ENCODE peak calls at places on chromosome 19, in nine cellular contexts. Z is tibial artery, Y is HAP-1, Q is ovary, D is ascending aorta, L is lower lobe of right lung, N is Karpas-422, K is A549, V is heart right ventricle. T is an unnamed sample. For H3K4me1, the result is how much of the 10 kb centered on the place peaks cover.

GRCh38 chr19:50969413-50969760 is at the start of gene KLK6:
- DNase-seq in Z (no peak), Y (no peak), Q (no peak), D (no peak), L (no peak), N (no peak), K (no peak), V (no peak), T (no peak)

GRCh38 chr19:6952956-6953355 is 65.6 kb downstream of the ADGRE1 start:
- DNase-seq in Z (no peak), Y (no peak), Q (no peak), D (no peak), L (no peak), N (no peak), K (no peak), V (no peak), T (no peak)

GRCh38 chr19:39553082-39553652 is 13.2 kb upstream of the EID2 start:
- DNase-seq in Z (no peak), Y (no peak), Q (no peak), D (no peak), L (no peak), N (no peak), K (no peak), V (no peak), T (no peak)

GRCh38 chr19:54473983-54474382 is 887 bp upstream of the CDC42EP5 start:
- DNase-seq in Z (peak), Y (no peak), Q (no peak), D (no peak), L (no peak), N (no peak), K (no peak), V (no peak), T (no peak)

GRCh38 chr19:40756502-40757110 is 5.6 kb downstream of the SNRPA start:
- DNase-seq in Z (no peak), Y (no peak), Q (no peak), D (no peak), L (no peak), N (no peak), K (no peak), V (no peak), T (no peak)

GRCh38 chr19:55158848-55159793 is 1.6 kb upstream of the TNNI3 start:
- DNase-seq in Z (no peak), Y (no peak), Q (no peak), D (no peak), L (no peak), N (peak), K (peak), V (peak), T (no peak)

GRCh38 chr19:9991425-9992191 is 18.7 kb downstream of the COL5A3 start:
- DNase-seq in Z (no peak), Y (no peak), Q (no peak), D (no peak), L (no peak), N (no peak), K (no peak), V (no peak), T (no peak)

GRCh38 chr19:19425170-19425875 is 19.8 kb downstream of the GATAD2A start:
- DNase-seq in Z (no peak), Y (no peak), Q (no peak), D (no peak), L (no peak), N (no peak), K (no peak), V (no peak), T (no peak)

GRCh38 chr19:41934849-41935374 is 6.7 kb upstream of the ERFL start:
- DNase-seq in Z (no peak), Y (peak), Q (peak), D (no peak), L (peak), N (peak), K (peak), V (peak), T (no peak)

GRCh38 chr19:33132425-33132824 is 511 bp downstream of the WDR88 start:
- DNase-seq in Z (no peak), Y (no peak), Q (no peak), D (no peak), L (no peak), N (no peak), K (peak), V (no peak), T (no peak)

GRCh38 chr19:2237869-2238153 is 1.2 kb downstream of the SF3A2 start:
- DNase-seq in Z (no peak), Y (no peak), Q (no peak), D (no peak), L (no peak), N (no peak), K (no peak), V (no peak), T (no peak)
- H3K4me1 ChIP-seq in Z (half or more), Y (under half), Q (under half), D (under half), L (half or more), N (under half), K (under half), V (half or more), T (under half)

DNA sequence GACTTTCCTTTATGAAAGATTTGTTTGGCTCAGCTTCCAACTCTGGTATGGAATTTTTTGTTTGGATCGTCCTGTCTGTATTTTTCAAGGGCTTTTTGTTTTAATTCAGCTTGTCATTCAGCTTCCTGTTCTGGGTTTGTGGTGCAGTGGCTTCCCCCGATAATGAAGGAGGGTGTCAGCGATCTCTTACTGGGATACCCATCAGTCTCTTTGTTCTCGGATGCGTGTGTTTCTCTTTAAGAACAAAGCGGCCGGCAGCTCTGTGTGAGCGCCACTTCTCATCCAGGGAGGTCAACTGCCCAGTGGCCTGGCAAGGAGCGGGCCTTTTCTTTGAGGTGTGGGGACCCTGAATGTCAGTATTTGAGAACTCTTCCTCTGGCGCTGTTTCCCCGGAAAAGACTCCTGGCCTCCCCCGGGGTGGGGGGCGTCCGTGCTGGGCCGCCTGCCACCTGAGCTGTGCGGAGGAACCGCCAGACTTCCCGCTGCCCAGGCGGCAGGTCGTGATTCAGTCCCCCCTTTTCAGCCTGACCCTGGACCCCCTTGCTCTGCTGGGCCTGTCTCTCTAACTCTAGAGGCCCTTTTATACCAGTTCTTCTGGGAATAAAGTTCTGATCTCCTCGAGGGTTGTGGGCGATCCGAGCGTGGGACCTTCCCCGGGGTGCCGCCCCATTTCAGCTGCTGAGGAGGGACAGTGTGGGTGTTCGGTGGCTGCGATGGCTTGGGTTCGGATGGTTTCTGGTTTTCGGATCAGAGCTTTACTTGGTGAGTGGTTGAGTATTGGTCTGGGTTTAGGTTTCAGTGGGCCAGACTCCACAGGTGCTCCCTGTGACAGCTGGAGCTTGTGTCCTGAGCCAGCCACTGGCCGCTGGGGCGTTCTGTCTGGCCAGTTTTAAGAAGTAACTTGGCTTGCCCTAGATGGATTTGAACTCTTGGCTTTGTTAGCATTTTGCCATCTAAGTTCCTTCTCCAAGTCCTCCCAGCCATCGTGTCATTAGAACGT is 3.4 kb downstream of the SF3A2 start:
- DNase-seq in Z (no peak), Y (peak), Q (no peak), D (no peak), L (no peak), N (no peak), K (no peak), V (no peak), T (no peak)
- H3K4me1 ChIP-seq in Z (half or more), Y (under half), Q (under half), D (under half), L (half or more), N (under half), K (half or more), V (half or more), T (under half)

GRCh38 chr19:35345671-35346111 is 2.0 kb upstream of the FFAR1 start:
- DNase-seq in Z (peak), Y (no peak), Q (peak), D (peak), L (peak), N (peak), K (no peak), V (no peak), T (no peak)

GRCh38 chr19:35347171-35347929 is at the start of gene FFAR1:
- DNase-seq in Z (peak), Y (no peak), Q (peak), D (peak), L (peak), N (peak), K (no peak), V (no peak), T (no peak)

GRCh38 chr19:35344511-35345031 is 3.1 kb upstream of the FFAR1 start:
- DNase-seq in Z (peak), Y (no peak), Q (peak), D (peak), L (peak), N (peak), K (no peak), V (no peak), T (no peak)

GRCh38 chr19:35347930-35348298 is 212 bp downstream of the FFAR1 start:
- DNase-seq in Z (no peak), Y (no peak), Q (no peak), D (no peak), L (no peak), N (no peak), K (no peak), V (no peak), T (no peak)

DNA sequence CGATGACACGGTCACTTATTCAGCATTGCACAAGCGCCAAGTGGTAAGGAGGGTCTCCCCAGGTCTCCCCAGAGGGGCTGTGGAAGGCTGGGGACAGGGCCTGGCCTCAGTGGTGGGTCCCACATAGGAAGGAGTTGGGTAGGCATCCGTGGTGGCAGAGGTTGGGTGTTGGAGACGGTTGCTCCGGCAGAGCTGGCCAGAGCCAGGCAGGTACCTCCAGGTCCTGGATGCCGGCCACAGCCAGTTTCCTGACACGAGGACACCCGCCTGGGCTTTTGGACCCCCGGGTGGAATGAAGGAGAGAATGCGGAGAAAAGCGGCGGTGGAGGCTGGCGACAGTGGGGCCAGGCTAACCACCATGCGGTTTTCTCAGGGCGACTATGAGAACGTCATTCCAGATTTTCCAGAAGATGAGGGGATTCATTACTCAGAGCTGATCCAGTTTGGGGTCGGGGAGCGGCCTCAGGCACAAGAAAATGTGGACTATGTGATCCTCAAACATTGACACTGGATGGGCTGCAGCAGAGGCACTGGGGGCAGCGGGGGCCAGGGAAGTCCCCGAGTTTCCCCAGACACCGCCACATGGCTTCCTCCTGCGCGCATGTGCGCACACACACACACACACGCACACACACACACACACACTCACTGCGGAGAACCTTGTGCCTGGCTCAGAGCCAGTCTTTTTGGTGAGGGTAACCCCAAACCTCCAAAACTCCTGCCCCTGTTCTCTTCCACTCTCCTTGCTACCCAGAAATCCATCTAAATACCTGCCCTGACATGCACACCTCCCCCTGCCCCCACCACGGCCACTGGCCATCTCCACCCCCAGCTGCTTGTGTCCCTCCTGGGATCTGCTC is 1.3 kb upstream of the FFAR1 start:
- DNase-seq in Z (peak), Y (no peak), Q (peak), D (peak), L (peak), N (peak), K (no peak), V (no peak), T (no peak)
- H3K4me1 ChIP-seq in Z (under half), Y (under half), Q (under half), D (under half), L (under half), N (half or more), K (under half), V (under half), T (under half)

DNA sequence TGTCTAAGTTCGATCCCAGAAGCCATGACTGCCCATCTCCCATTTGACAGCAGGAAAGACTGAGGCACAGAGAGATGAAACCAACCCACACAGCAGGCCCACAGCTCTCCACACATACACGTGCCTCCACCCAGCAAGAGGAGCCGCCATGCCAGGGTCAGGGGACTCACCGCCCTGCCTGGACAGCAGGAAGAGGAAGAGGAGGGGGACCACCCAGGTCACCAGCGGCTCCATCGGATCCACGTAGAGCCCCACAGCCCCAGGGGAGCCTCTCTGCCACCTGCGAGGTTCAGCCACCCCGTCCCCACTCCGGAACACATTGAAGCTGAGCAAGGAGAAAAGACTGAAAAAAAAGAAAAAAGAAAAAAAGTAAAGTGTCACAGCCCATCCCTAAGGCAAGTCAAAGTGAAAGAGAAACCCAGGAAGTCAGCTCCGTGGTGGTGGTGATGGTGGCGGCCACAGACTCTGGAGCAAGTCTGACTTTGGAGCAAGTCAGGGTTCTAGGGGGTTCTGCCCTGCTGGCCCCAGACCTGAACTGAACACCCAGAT is at the start of gene IL12RB1:
- DNase-seq in Z (no peak), Y (no peak), Q (no peak), D (no peak), L (peak), N (peak), K (no peak), V (no peak), T (no peak)
- H3K4me1 ChIP-seq in Z (under half), Y (under half), Q (under half), D (under half), L (under half), N (under half), K (under half), V (under half), T (under half)